ENCODE peak calls at places on chromosome 18, in eight cellular contexts. O, E, V, K, U, W, R and G are unnamed samples.

GRCh38 chr18:72201032-72201431 is 343.1 kb downstream of the CBLN2 start:
- ATAC-seq in O (no peak), R (no peak), U (no peak), E (no peak), V (no peak), W (no peak), K (no peak), G (no peak)

GRCh38 chr18:48222118-48222517 is 187.1 kb downstream of the ZBTB7C start:
- ATAC-seq in U (no peak), W (peak), R (peak), O (peak), V (no peak), E (peak), K (no peak), G (peak)

GRCh38 chr18:50320719-50321118 is 33.2 kb upstream of the CXXC1 start:
- ATAC-seq in U (no peak), O (no peak), W (no peak), E (no peak), K (no peak), R (no peak), V (no peak), G (no peak)

GRCh38 chr18:51290864-51291263 is 93.4 kb upstream of the MEX3C start:
- ATAC-seq in V (no peak), O (no peak), W (no peak), K (no peak), U (no peak), E (no peak), R (no peak), G (no peak)

GRCh38 chr18:55464581-55464980 is 123.4 kb downstream of the TCF4 start:
- ATAC-seq in K (no peak), V (no peak), R (no peak), W (no peak), E (no peak), O (no peak), U (no peak), G (no peak)

GRCh38 chr18:10518595-10519273 is 7.1 kb upstream of the NAPG start:
- ATAC-seq in K (no peak), O (peak), W (peak), E (peak), R (peak), V (no peak), U (peak), G (peak)

GRCh38 chr18:21826196-21826595 is 85.6 kb downstream of the MIB1 start:
- ATAC-seq in U (no peak), O (no peak), R (peak), K (no peak), V (no peak), W (peak), E (peak), G (no peak)

GRCh38 chr18:27894746-27895145 is 282.2 kb downstream of the CDH2 start:
- ATAC-seq in V (no peak), K (no peak), R (no peak), U (no peak), W (no peak), O (no peak), E (no peak), G (no peak)

GRCh38 chr18:36126668-36127067 is 2.5 kb downstream of the SLC39A6 start:
- ATAC-seq in U (no peak), O (no peak), V (no peak), E (no peak), K (no peak), R (no peak), W (no peak), G (no peak)

GRCh38 chr18:3867252-3867651 is 417.3 kb downstream of the TGIF1 start:
- ATAC-seq in V (no peak), K (no peak), R (no peak), E (no peak), W (peak), U (no peak), O (no peak), G (no peak)
- H3K27ac ChIP-seq in V (no peak), K (peak), R (no peak), E (no peak), W (peak), U (peak), O (no peak), G (no peak)

GRCh38 chr18:3513481-3513880 is 63.5 kb downstream of the TGIF1 start:
- ATAC-seq in V (no peak), U (no peak), O (no peak), W (no peak), K (no peak), R (no peak), E (no peak), G (no peak)

GRCh38 chr18:3510896-3511295 is 60.9 kb downstream of the TGIF1 start:
- ATAC-seq in E (no peak), K (no peak), W (no peak), O (no peak), V (no peak), U (no peak), R (no peak), G (no peak)

GRCh38 chr18:3514312-3515216 is 64.6 kb downstream of the TGIF1 start:
- ATAC-seq in U (no peak), R (no peak), K (no peak), O (no peak), W (no peak), V (no peak), E (no peak), G (no peak)

GRCh38 chr18:3510024-3510423 is 60.1 kb downstream of the TGIF1 start:
- ATAC-seq in K (no peak), V (no peak), W (no peak), O (no peak), E (no peak), R (no peak), U (no peak), G (no peak)

DNA sequence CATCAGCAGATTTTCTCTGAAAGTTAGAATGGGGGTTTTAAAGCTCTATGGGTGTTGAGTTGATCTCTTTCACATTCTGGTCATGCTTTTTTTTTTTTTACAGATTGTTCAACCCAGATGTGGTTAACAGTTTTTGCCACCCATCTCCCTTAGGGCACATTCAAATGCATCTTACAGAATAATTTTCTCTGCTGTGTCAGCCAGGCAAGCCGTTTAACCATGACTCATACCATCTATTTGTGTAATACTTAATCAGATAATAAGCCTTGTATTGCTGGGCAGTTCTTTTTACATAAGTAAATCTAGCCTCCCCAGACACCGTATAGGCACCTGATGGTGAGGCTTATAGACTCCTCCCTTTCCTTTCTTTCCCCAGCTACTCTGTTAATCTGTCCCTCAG is 62.0 kb downstream of the TGIF1 start:
- ATAC-seq in W (peak), U (peak), K (peak), V (peak), R (no peak), O (peak), E (no peak), G (no peak)
- H3K27ac ChIP-seq in W (no peak), U (no peak), K (peak), V (no peak), R (no peak), O (peak), E (no peak), G (no peak)

DNA sequence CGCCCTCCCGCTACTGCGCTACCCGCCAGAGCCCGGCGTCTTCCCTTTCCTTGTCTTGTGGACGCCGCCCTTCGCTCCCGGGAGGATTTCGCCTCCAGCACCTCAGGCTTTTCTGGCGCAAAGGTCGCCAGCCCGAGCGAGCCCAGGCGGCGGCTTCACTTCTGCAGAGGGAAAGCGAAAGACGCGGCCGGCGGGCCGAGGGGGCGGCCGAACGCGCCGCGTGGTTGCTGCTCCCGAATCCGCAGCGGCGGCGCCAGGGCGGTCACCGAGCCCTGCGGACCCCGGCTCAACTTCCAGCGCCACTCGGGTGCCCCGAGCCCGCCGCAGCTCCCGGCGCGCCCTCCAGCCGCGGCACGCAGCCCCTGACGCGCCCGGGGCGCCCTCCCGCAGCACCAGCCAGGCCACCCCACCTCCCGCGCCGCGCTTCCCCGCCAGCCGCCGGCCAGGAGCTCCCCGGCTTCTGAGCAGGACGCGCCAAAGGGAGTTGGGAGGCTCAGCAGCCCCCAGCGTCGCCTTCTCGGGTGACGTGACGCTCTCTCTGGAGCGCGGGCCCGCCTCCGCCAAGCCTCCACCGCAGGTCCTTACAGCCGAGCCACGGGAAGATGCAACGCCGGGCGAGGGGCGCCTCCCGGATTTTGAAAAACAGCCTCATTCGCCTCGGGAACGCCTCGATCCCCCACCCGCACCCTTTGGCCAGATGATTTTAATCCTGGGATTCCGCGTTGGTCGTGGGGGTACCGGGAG is 84.9 kb upstream of the EPB41L3 start:
- ATAC-seq in U (peak), E (no peak), O (no peak), R (peak), K (peak), W (peak), V (peak), G (peak)
- H3K27ac ChIP-seq in U (no peak), E (peak), O (no peak), R (peak), K (no peak), W (peak), V (no peak), G (no peak)

DNA sequence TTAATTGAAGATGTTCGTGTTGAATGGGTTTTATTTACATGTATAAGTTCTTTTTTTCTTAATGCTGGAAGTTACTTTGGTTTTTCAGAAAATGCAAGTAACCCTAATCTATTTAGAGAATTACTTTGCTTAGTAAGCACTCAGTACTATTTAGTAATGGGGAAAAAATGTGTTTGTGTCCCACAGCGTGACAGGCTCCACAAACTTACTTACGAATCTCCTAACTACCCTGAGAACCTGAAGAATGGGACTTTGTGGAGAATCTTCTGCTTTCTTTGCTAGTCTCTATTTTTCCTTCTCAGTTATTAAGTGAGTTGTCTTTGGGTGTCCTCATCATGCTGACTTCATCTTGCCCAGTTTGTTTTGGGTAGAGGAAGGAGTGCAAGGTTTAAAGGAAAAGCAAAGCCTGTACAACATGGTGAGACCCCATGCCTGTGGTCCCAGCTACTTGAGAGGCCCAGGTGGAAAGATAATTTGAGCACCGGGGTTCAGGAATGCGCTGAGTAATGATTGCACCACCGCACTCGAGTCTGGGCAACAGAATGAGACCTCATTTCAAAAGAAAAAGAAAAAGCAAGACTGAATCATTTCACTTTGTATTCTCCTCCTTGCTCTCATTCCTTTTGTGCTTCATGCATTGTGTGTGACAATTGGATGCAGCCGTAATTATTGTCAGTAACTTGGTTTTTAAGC is 10.2 kb downstream of the NEDD4L start:
- ATAC-seq in V (no peak), E (no peak), W (peak), U (no peak), O (peak), R (no peak), K (no peak), G (no peak)
- H3K27ac ChIP-seq in V (no peak), E (no peak), W (peak), U (no peak), O (peak), R (no peak), K (no peak), G (no peak)